ENCODE peak calls at places on chromosomes 16 and 17, in four cellular contexts. D, O, N and A are unnamed samples.

GRCh38 chr16:69563605-69564580 is 1.9 kb upstream of the NFAT5 start:
- DNase-seq in O (peak; percentile 72), D (no peak), N (peak; percentile 55), A (peak; percentile 35)

GRCh38 chr17:19242323-19242722 is 5.2 kb downstream of the EPN2 start:
- DNase-seq in N (no peak), D (no peak), O (no peak), A (no peak)

GRCh38 chr16:20850981-20851380 is 44.7 kb downstream of the REXO5 start:
- DNase-seq in D (no peak), O (no peak), N (peak; percentile 46), A (peak; percentile 47)

GRCh38 chr17:19876524-19877161 is 8.9 kb upstream of the ULK2 start:
- DNase-seq in O (no peak), N (no peak), D (no peak), A (no peak)

GRCh38 chr17:64355536-64356303 is 34.9 kb downstream of the PECAM1 start:
- DNase-seq in D (no peak), N (peak; percentile 87), O (no peak), A (no peak)

GRCh38 chr17:2580641-2581040 is 12.8 kb upstream of the PAFAH1B1 start:
- DNase-seq in N (peak; percentile 25), O (peak; percentile 46), D (no peak), A (no peak)

GRCh38 chr17:44137891-44138709 is 3.6 kb upstream of the HROB start:
- DNase-seq in D (peak; percentile 98), N (peak; percentile 99), O (peak; percentile 98), A (peak; percentile 99)

GRCh38 chr17:82351713-82352488 is 7.1 kb upstream of the TEX19 start:
- DNase-seq in N (peak; percentile 93), O (peak; percentile 99), D (peak; percentile 81), A (peak; percentile 91)

GRCh38 chr16:73093146-73094144 is 45.5 kb upstream of the ZFHX3 start:
- DNase-seq in N (peak; percentile 64), O (no peak), D (no peak), A (peak; percentile 42)

GRCh38 chr16:30474062-30474452 is 1.5 kb downstream of the ITGAL start:
- DNase-seq in N (no peak), D (no peak), O (no peak), A (no peak)

GRCh38 chr17:80844418-80844990 is 147.1 kb upstream of the CHMP6 start:
- DNase-seq in O (no peak), D (no peak), N (no peak), A (no peak)

GRCh38 chr16:81457326-81458133 is 12.9 kb downstream of the CMIP start:
- DNase-seq in N (peak; percentile 73), D (peak; percentile 18), O (peak; percentile 69), A (peak; percentile 70)

GRCh38 chr16:931651-932500 is 38.9 kb downstream of the LMF1 start:
- DNase-seq in N (no peak), D (no peak), O (no peak), A (no peak)

GRCh38 chr17:32100971-32101631 is 41.2 kb upstream of the RHOT1 start:
- DNase-seq in N (no peak), D (no peak), O (peak; percentile 49), A (no peak)

GRCh38 chr16:79217375-79218011 is 383.0 kb downstream of the MAF start:
- DNase-seq in D (no peak), N (no peak), O (no peak), A (no peak)

GRCh38 chr17:41061969-41062368 is 2.1 kb upstream of the KRTAP2-3 start:
- DNase-seq in D (peak; percentile 86), N (peak; percentile 88), O (no peak), A (peak; percentile 78)

GRCh38 chr17:77332981-77333685 is 192.4 kb downstream of the SEC14L1 start:
- DNase-seq in O (no peak), D (no peak), N (peak; percentile 88), A (peak; percentile 83)

GRCh38 chr17:37608369-37609169 is 649 bp downstream of the SYNRG start:
- DNase-seq in O (no peak), N (peak; percentile 40), D (no peak), A (peak; percentile 51)

GRCh38 chr17:11996722-11997146 is 541 bp downstream of the ZNF18 start:
- DNase-seq in D (no peak), O (no peak), N (peak; percentile 50), A (peak; percentile 43)

GRCh38 chr16:56610017-56610608 is 1.7 kb downstream of the MT2A start:
- DNase-seq in N (peak; percentile 98), O (no peak), D (no peak), A (peak; percentile 93)

GRCh38 chr16:47928008-47928407 is 227.8 kb downstream of the ABCC12 start:
- DNase-seq in D (no peak), N (peak; percentile 6), O (peak; percentile 65), A (no peak)

GRCh38 chr17:67474081-67474661 is 97.1 kb downstream of the PITPNC1 start:
- DNase-seq in D (no peak), O (peak; percentile 59), N (peak; percentile 86), A (peak; percentile 81)

DNA sequence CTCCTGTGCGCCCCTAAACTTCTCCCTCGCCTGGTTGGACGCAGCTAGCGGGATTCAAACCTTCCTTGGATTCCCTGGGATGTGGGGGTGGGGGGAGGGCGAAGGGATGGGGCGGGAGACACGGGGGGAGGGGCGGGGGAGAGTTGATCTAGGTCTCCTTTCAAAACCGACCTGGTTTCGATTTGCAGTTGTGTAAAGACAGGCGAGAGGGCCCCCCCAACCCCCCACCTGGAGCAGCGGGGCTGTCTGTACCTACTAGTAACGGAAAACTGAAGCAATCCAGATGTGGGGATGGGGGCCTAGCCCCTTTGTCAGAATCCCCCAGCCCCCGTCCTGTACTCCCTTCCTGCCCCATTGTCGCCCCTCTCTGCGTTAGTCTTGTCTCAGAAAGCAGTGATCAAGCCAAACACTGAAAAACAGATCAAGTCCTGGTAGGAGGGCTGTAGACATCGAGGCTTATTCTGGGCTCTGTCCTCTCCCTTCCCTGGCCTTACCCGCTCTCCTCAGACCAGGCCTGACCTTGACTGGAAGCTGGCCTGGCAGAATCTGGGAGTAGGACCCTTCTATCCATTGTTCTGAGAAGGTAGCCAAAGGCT is 902 bp downstream of the DLX4 start:
- DNase-seq in D (no peak), O (peak; percentile 65), N (no peak), A (no peak)
- H3K4me3 ChIP-seq in D (no peak overlapping the region), O (no peak overlapping the region), N (no peak overlapping the region), A (no peak overlapping the region)

GRCh38 chr17:8105957-8106398 is 12.3 kb downstream of the ALOXE3 start:
- DNase-seq in D (no peak), N (peak; percentile 78), O (no peak), A (peak; percentile 44)

GRCh38 chr17:8108972-8109668 is 9.2 kb downstream of the ALOXE3 start:
- DNase-seq in D (no peak), O (no peak), N (no peak), A (no peak)

GRCh38 chr17:8109669-8110455 is 8.5 kb downstream of the ALOXE3 start:
- DNase-seq in O (peak; percentile 96), N (peak; percentile 41), D (no peak), A (peak; percentile 26)

GRCh38 chr17:8110907-8111306 is 7.4 kb downstream of the ALOXE3 start:
- DNase-seq in O (no peak), N (no peak), D (no peak), A (no peak)

GRCh38 chr17:8110456-8110804 is 7.9 kb downstream of the ALOXE3 start:
- DNase-seq in N (no peak), D (no peak), O (no peak), A (no peak)
- TF ChIP-seq CTCF in N (no peak), D (no peak), O (no peak), A (peak; percentile 20)

DNA sequence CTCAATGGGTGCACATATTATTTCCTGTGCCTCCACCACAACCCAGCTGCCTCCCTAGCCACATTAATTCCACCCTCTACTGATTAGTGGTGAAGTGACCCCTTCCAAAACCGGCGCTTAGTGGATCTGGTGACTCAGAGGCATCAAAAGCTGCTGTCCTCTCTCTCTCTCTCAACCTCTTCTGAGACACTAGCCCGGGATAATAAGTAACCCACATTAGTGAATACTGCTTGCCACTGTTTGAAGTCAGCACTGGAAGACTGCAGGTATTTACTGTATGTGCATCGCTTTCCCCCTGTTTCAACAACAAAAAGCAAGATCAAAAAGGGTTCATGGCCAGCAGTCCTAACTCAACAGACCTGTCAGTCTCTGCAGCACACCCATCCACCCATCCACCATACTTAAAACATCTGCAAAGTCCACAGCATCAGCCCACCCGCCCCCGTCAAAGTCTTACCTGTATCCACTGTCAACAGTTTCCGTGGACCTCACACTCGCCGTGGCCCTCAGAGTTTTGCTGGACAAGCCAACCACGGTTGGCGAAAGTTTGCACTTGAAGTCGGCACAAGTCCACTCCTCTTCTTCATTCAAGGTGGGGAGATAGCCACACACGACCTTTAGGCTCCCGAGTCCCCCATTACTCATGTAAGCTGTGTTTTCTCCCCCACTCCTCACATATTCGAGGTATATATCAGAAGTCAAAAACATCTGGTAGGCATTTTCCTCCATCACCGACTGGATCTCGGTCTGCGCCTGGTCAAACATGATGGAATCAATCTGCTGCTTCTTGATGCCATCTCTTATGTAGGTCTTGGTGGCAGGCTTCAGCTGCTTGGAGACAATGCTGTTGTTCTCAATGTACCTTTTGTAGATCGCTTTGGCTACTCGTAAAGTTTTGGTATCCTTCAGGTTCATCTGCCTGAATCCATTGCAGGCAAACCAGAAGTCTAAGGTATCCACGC is 3.8 kb downstream of the AXIN2 start:
- DNase-seq in N (peak; percentile 38), O (no peak), D (no peak), A (no peak)
- H3K4me3 ChIP-seq in N (peak overlapping the region; percentile 76), O (no peak overlapping the region), D (no peak overlapping the region), A (no peak overlapping the region)

DNA sequence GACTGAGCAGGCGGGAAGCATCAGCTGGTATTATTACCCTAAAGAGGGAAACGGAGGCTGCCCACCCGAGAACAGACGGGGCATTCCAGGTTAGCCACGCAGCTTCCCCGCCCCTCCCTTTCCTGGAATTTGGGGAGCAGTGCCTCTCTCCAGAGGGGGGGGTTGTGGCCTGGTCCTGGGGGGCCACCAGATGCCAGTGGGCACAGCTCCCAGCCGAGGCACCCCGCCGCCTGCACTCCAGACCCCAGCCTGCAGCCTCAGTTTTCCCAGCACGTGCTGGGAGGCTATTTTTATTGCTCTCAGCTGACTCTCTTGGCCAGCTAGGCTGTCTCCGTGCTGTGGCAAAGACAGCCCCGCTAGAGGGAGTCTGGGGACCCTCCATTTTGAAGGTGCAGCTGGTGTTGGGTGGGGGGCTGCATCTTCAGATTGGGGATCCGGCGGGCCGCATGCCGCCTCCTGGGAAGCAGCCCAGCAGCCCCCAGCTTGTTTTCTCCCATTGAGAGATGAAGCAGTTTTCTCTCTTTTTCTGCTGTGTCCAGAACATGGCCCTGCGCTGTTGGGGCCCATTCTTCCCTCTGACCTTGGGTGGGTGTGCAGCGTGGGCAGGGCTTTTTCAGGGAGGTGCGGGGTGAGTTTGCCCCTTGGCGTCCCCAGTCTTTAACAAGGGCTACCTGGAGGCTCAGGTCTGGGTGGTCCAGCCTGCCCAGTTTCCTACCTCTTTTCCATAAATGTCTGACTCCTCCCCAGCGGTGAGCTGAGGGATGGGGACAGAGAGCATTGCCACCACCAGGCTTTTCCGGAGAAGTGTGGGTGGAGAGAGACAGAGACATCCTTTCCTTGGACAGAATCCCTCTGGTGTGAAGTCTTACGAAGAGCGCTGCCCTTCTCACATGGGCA is 62.5 kb upstream of the GSE1 start:
- DNase-seq in N (no peak), D (no peak), O (peak; percentile 56), A (no peak)
- TF ChIP-seq CTCF in N (peak; percentile 6), D (no peak), O (peak; percentile 52), A (peak; percentile 12)

GRCh38 chr16:88780100-88781062 is 4.6 kb downstream of the PIEZO1 start:
- DNase-seq in N (no peak), O (no peak), D (no peak), A (no peak)
- H3K4me3 ChIP-seq in N (no peak overlapping the region), O (no peak overlapping the region), D (no peak overlapping the region), A (peak overlapping the region; percentile 12)